ENCODE peak calls at places on chromosome 14, in eight cellular contexts. One of them, this sample, is unnamed.

GRCh38 chr14:61584258-61584657 is 111.1 kb upstream of the HIF1A start:
- DNase-seq in activated naive CD8-positive, alpha-beta T cell treated with anti-CD3 and anti-CD28 coated beads, Interleukin-2, amount 10 ng/mL, durations not matched to agents 7 days and 5 days: no peak
- DNase-seq in globus pallidus: no peak
- DNase-seq in AG08395: peak; percentile 66
- DNase-seq in Ammon's horn: no peak
- DNase-seq in aorta: no peak
- DNase-seq in CD4-positive, CD25-positive, alpha-beta regulatory T cell: no peak
- DNase-seq in HCEC 1CT: peak; percentile 85
- DNase-seq in this sample: peak; percentile 86

GRCh38 chr14:102922490-102923200 is at the start of gene AMN:
- DNase-seq in activated naive CD8-positive, alpha-beta T cell treated with anti-CD3 and anti-CD28 coated beads, Interleukin-2, amount 10 ng/mL, durations not matched to agents 7 days and 5 days: no peak
- DNase-seq in CD4-positive, CD25-positive, alpha-beta regulatory T cell: no peak
- DNase-seq in AG08395: no peak
- DNase-seq in Ammon's horn: no peak
- DNase-seq in HCEC 1CT: no peak
- DNase-seq in globus pallidus: no peak
- DNase-seq in aorta: no peak
- DNase-seq in this sample: no peak

GRCh38 chr14:75279739-75280447 is 1.3 kb downstream of the FOS start:
- DNase-seq in CD4-positive, CD25-positive, alpha-beta regulatory T cell: peak; percentile 22
- DNase-seq in aorta: peak; percentile 89
- DNase-seq in Ammon's horn: peak; percentile 27
- DNase-seq in HCEC 1CT: no peak
- DNase-seq in AG08395: no peak
- DNase-seq in activated naive CD8-positive, alpha-beta T cell treated with anti-CD3 and anti-CD28 coated beads, Interleukin-2, amount 10 ng/mL, durations not matched to agents 7 days and 5 days: no peak
- DNase-seq in globus pallidus: peak; percentile 38
- DNase-seq in this sample: no peak

GRCh38 chr14:57656853-57657252 is 163.2 kb upstream of the CCDC198 start:
- DNase-seq in CD4-positive, CD25-positive, alpha-beta regulatory T cell: no peak
- DNase-seq in globus pallidus: no peak
- DNase-seq in AG08395: no peak
- DNase-seq in HCEC 1CT: no peak
- DNase-seq in activated naive CD8-positive, alpha-beta T cell treated with anti-CD3 and anti-CD28 coated beads, Interleukin-2, amount 10 ng/mL, durations not matched to agents 7 days and 5 days: no peak
- DNase-seq in aorta: no peak
- DNase-seq in Ammon's horn: no peak
- DNase-seq in this sample: no peak

GRCh38 chr14:100782516-100783320 is 43.2 kb upstream of the MEG3 start:
- DNase-seq in globus pallidus: no peak
- DNase-seq in Ammon's horn: no peak
- DNase-seq in CD4-positive, CD25-positive, alpha-beta regulatory T cell: no peak
- DNase-seq in AG08395: no peak
- DNase-seq in HCEC 1CT: no peak
- DNase-seq in activated naive CD8-positive, alpha-beta T cell treated with anti-CD3 and anti-CD28 coated beads, Interleukin-2, amount 10 ng/mL, durations not matched to agents 7 days and 5 days: peak; percentile 10
- DNase-seq in aorta: peak; percentile 37
- DNase-seq in this sample: no peak

GRCh38 chr14:58243790-58244555 is 670 bp upstream of the PSMA3 start:
- DNase-seq in globus pallidus: no peak
- DNase-seq in AG08395: no peak
- DNase-seq in aorta: no peak
- DNase-seq in activated naive CD8-positive, alpha-beta T cell treated with anti-CD3 and anti-CD28 coated beads, Interleukin-2, amount 10 ng/mL, durations not matched to agents 7 days and 5 days: no peak
- DNase-seq in CD4-positive, CD25-positive, alpha-beta regulatory T cell: no peak
- DNase-seq in Ammon's horn: peak; percentile 20
- DNase-seq in HCEC 1CT: peak; percentile 18
- DNase-seq in this sample: peak; percentile 64

GRCh38 chr14:94044476-94045091 is 18.4 kb downstream of the OTUB2 start:
- DNase-seq in aorta: peak; percentile 68
- DNase-seq in globus pallidus: no peak
- DNase-seq in CD4-positive, CD25-positive, alpha-beta regulatory T cell: no peak
- DNase-seq in activated naive CD8-positive, alpha-beta T cell treated with anti-CD3 and anti-CD28 coated beads, Interleukin-2, amount 10 ng/mL, durations not matched to agents 7 days and 5 days: peak; percentile 25
- DNase-seq in Ammon's horn: no peak
- DNase-seq in HCEC 1CT: no peak
- DNase-seq in AG08395: no peak
- DNase-seq in this sample: no peak

GRCh38 chr14:74519316-74520074 is 25.9 kb downstream of the ISCA2 start:
- DNase-seq in HCEC 1CT: no peak
- DNase-seq in aorta: peak; percentile 47
- DNase-seq in globus pallidus: no peak
- DNase-seq in Ammon's horn: no peak
- DNase-seq in activated naive CD8-positive, alpha-beta T cell treated with anti-CD3 and anti-CD28 coated beads, Interleukin-2, amount 10 ng/mL, durations not matched to agents 7 days and 5 days: no peak
- DNase-seq in CD4-positive, CD25-positive, alpha-beta regulatory T cell: no peak
- DNase-seq in AG08395: no peak
- DNase-seq in this sample: no peak

GRCh38 chr14:55126932-55127490 is 2.0 kb upstream of the LGALS3 start:
- DNase-seq in CD4-positive, CD25-positive, alpha-beta regulatory T cell: no peak
- DNase-seq in globus pallidus: no peak
- DNase-seq in HCEC 1CT: no peak
- DNase-seq in aorta: no peak
- DNase-seq in Ammon's horn: no peak
- DNase-seq in activated naive CD8-positive, alpha-beta T cell treated with anti-CD3 and anti-CD28 coated beads, Interleukin-2, amount 10 ng/mL, durations not matched to agents 7 days and 5 days: no peak
- DNase-seq in AG08395: no peak
- DNase-seq in this sample: no peak

GRCh38 chr14:103188691-103189480 is 65.6 kb downstream of the TNFAIP2 start:
- DNase-seq in globus pallidus: no peak
- DNase-seq in activated naive CD8-positive, alpha-beta T cell treated with anti-CD3 and anti-CD28 coated beads, Interleukin-2, amount 10 ng/mL, durations not matched to agents 7 days and 5 days: peak; percentile 51
- DNase-seq in CD4-positive, CD25-positive, alpha-beta regulatory T cell: no peak
- DNase-seq in Ammon's horn: no peak
- DNase-seq in AG08395: peak; percentile 55
- DNase-seq in aorta: no peak
- DNase-seq in HCEC 1CT: no peak
- DNase-seq in this sample: peak; percentile 50

GRCh38 chr14:95505030-95505589 is 11.3 kb downstream of the SYNE3 start:
- DNase-seq in Ammon's horn: no peak
- DNase-seq in HCEC 1CT: no peak
- DNase-seq in AG08395: no peak
- DNase-seq in aorta: peak; percentile 47
- DNase-seq in activated naive CD8-positive, alpha-beta T cell treated with anti-CD3 and anti-CD28 coated beads, Interleukin-2, amount 10 ng/mL, durations not matched to agents 7 days and 5 days: no peak
- DNase-seq in globus pallidus: no peak
- DNase-seq in CD4-positive, CD25-positive, alpha-beta regulatory T cell: no peak
- DNase-seq in this sample: no peak

GRCh38 chr14:39217214-39217879 is 16.4 kb upstream of the MIA2 start:
- DNase-seq in Ammon's horn: no peak
- DNase-seq in activated naive CD8-positive, alpha-beta T cell treated with anti-CD3 and anti-CD28 coated beads, Interleukin-2, amount 10 ng/mL, durations not matched to agents 7 days and 5 days: no peak
- DNase-seq in HCEC 1CT: no peak
- DNase-seq in CD4-positive, CD25-positive, alpha-beta regulatory T cell: no peak
- DNase-seq in globus pallidus: no peak
- DNase-seq in aorta: no peak
- DNase-seq in AG08395: no peak
- DNase-seq in this sample: no peak

GRCh38 chr14:36661506-36662257 is at the start of gene PAX9:
- DNase-seq in CD4-positive, CD25-positive, alpha-beta regulatory T cell: no peak
- DNase-seq in HCEC 1CT: peak; percentile 84
- DNase-seq in Ammon's horn: peak; percentile 49
- DNase-seq in globus pallidus: peak; percentile 26
- DNase-seq in aorta: peak; percentile 92
- DNase-seq in AG08395: peak; percentile 94
- DNase-seq in activated naive CD8-positive, alpha-beta T cell treated with anti-CD3 and anti-CD28 coated beads, Interleukin-2, amount 10 ng/mL, durations not matched to agents 7 days and 5 days: peak; percentile 34
- DNase-seq in this sample: peak; percentile 40

GRCh38 chr14:100263141-100263540 is 24.2 kb downstream of the YY1 start:
- DNase-seq in aorta: no peak
- DNase-seq in HCEC 1CT: peak; percentile 64
- DNase-seq in activated naive CD8-positive, alpha-beta T cell treated with anti-CD3 and anti-CD28 coated beads, Interleukin-2, amount 10 ng/mL, durations not matched to agents 7 days and 5 days: no peak
- DNase-seq in globus pallidus: no peak
- DNase-seq in Ammon's horn: no peak
- DNase-seq in AG08395: peak; percentile 60
- DNase-seq in CD4-positive, CD25-positive, alpha-beta regulatory T cell: no peak
- DNase-seq in this sample: peak; percentile 36

GRCh38 chr14:47262801-47263200 is 412.6 kb downstream of the MDGA2 start:
- DNase-seq in Ammon's horn: no peak
- DNase-seq in HCEC 1CT: no peak
- DNase-seq in CD4-positive, CD25-positive, alpha-beta regulatory T cell: no peak
- DNase-seq in activated naive CD8-positive, alpha-beta T cell treated with anti-CD3 and anti-CD28 coated beads, Interleukin-2, amount 10 ng/mL, durations not matched to agents 7 days and 5 days: no peak
- DNase-seq in AG08395: no peak
- DNase-seq in aorta: no peak
- DNase-seq in globus pallidus: no peak
- DNase-seq in this sample: no peak

GRCh38 chr14:74085828-74086227 is 1.1 kb downstream of the LIN52 start:
- DNase-seq in CD4-positive, CD25-positive, alpha-beta regulatory T cell: no peak
- DNase-seq in globus pallidus: peak; percentile 5
- DNase-seq in HCEC 1CT: no peak
- DNase-seq in AG08395: no peak
- DNase-seq in activated naive CD8-positive, alpha-beta T cell treated with anti-CD3 and anti-CD28 coated beads, Interleukin-2, amount 10 ng/mL, durations not matched to agents 7 days and 5 days: no peak
- DNase-seq in Ammon's horn: no peak
- DNase-seq in aorta: no peak
- DNase-seq in this sample: peak; percentile 28

GRCh38 chr14:75610839-75611238 is 32.4 kb downstream of the FLVCR2 start:
- DNase-seq in HCEC 1CT: peak; percentile 38
- DNase-seq in CD4-positive, CD25-positive, alpha-beta regulatory T cell: no peak
- DNase-seq in aorta: no peak
- DNase-seq in AG08395: no peak
- DNase-seq in activated naive CD8-positive, alpha-beta T cell treated with anti-CD3 and anti-CD28 coated beads, Interleukin-2, amount 10 ng/mL, durations not matched to agents 7 days and 5 days: no peak
- DNase-seq in globus pallidus: no peak
- DNase-seq in Ammon's horn: no peak
- DNase-seq in this sample: no peak

GRCh38 chr14:92726135-92726932 is 22.1 kb downstream of the LGMN start:
- DNase-seq in aorta: peak; percentile 83
- DNase-seq in CD4-positive, CD25-positive, alpha-beta regulatory T cell: peak; percentile 23
- DNase-seq in activated naive CD8-positive, alpha-beta T cell treated with anti-CD3 and anti-CD28 coated beads, Interleukin-2, amount 10 ng/mL, durations not matched to agents 7 days and 5 days: no peak
- DNase-seq in AG08395: peak; percentile 84
- DNase-seq in HCEC 1CT: peak; percentile 97
- DNase-seq in Ammon's horn: no peak
- DNase-seq in globus pallidus: no peak
- DNase-seq in this sample: peak; percentile 95

GRCh38 chr14:40629144-40629543 is 977.5 kb upstream of the LRFN5 start:
- DNase-seq in AG08395: no peak
- DNase-seq in activated naive CD8-positive, alpha-beta T cell treated with anti-CD3 and anti-CD28 coated beads, Interleukin-2, amount 10 ng/mL, durations not matched to agents 7 days and 5 days: no peak
- DNase-seq in Ammon's horn: no peak
- DNase-seq in aorta: no peak
- DNase-seq in globus pallidus: no peak
- DNase-seq in CD4-positive, CD25-positive, alpha-beta regulatory T cell: no peak
- DNase-seq in HCEC 1CT: no peak
- DNase-seq in this sample: no peak

GRCh38 chr14:55336161-55336560 is 64.9 kb downstream of the FBXO34 start:
- DNase-seq in globus pallidus: no peak
- DNase-seq in activated naive CD8-positive, alpha-beta T cell treated with anti-CD3 and anti-CD28 coated beads, Interleukin-2, amount 10 ng/mL, durations not matched to agents 7 days and 5 days: no peak
- DNase-seq in aorta: no peak
- DNase-seq in Ammon's horn: no peak
- DNase-seq in HCEC 1CT: no peak
- DNase-seq in AG08395: no peak
- DNase-seq in CD4-positive, CD25-positive, alpha-beta regulatory T cell: peak; percentile 5
- DNase-seq in this sample: peak; percentile 43

GRCh38 chr14:92439551-92440344 is 73.8 kb upstream of the RIN3 start:
- DNase-seq in aorta: peak; percentile 64
- DNase-seq in AG08395: no peak
- DNase-seq in Ammon's horn: no peak
- DNase-seq in globus pallidus: no peak
- DNase-seq in CD4-positive, CD25-positive, alpha-beta regulatory T cell: no peak
- DNase-seq in HCEC 1CT: no peak
- DNase-seq in activated naive CD8-positive, alpha-beta T cell treated with anti-CD3 and anti-CD28 coated beads, Interleukin-2, amount 10 ng/mL, durations not matched to agents 7 days and 5 days: no peak
- DNase-seq in this sample: no peak

GRCh38 chr14:94771191-94771905 is 1.4 kb upstream of the GSC start:
- DNase-seq in aorta: no peak
- DNase-seq in AG08395: no peak
- DNase-seq in HCEC 1CT: no peak
- DNase-seq in Ammon's horn: no peak
- DNase-seq in CD4-positive, CD25-positive, alpha-beta regulatory T cell: no peak
- DNase-seq in activated naive CD8-positive, alpha-beta T cell treated with anti-CD3 and anti-CD28 coated beads, Interleukin-2, amount 10 ng/mL, durations not matched to agents 7 days and 5 days: peak; percentile 35
- DNase-seq in globus pallidus: no peak
- DNase-seq in this sample: no peak

GRCh38 chr14:56189306-56189705 is 71.1 kb downstream of the PELI2 start:
- DNase-seq in HCEC 1CT: peak; percentile 22
- DNase-seq in globus pallidus: no peak
- DNase-seq in CD4-positive, CD25-positive, alpha-beta regulatory T cell: no peak
- DNase-seq in aorta: no peak
- DNase-seq in Ammon's horn: no peak
- DNase-seq in AG08395: peak; percentile 48
- DNase-seq in activated naive CD8-positive, alpha-beta T cell treated with anti-CD3 and anti-CD28 coated beads, Interleukin-2, amount 10 ng/mL, durations not matched to agents 7 days and 5 days: no peak
- DNase-seq in this sample: peak; percentile 25

GRCh38 chr14:70108419-70108818 is 80.3 kb downstream of the SLC8A3 start:
- DNase-seq in CD4-positive, CD25-positive, alpha-beta regulatory T cell: no peak
- DNase-seq in AG08395: no peak
- DNase-seq in Ammon's horn: peak; percentile 57
- DNase-seq in activated naive CD8-positive, alpha-beta T cell treated with anti-CD3 and anti-CD28 coated beads, Interleukin-2, amount 10 ng/mL, durations not matched to agents 7 days and 5 days: no peak
- DNase-seq in aorta: no peak
- DNase-seq in HCEC 1CT: no peak
- DNase-seq in globus pallidus: peak; percentile 40
- DNase-seq in this sample: no peak

GRCh38 chr14:29028973-29029582 is 262.5 kb downstream of the FOXG1 start:
- DNase-seq in globus pallidus: no peak
- DNase-seq in AG08395: no peak
- DNase-seq in aorta: no peak
- DNase-seq in activated naive CD8-positive, alpha-beta T cell treated with anti-CD3 and anti-CD28 coated beads, Interleukin-2, amount 10 ng/mL, durations not matched to agents 7 days and 5 days: no peak
- DNase-seq in HCEC 1CT: peak; percentile 57
- DNase-seq in CD4-positive, CD25-positive, alpha-beta regulatory T cell: no peak
- DNase-seq in Ammon's horn: no peak
- DNase-seq in this sample: peak; percentile 44

GRCh38 chr14:89466939-89467338 is 49.9 kb upstream of the FOXN3 start:
- DNase-seq in AG08395: peak; percentile 8
- DNase-seq in Ammon's horn: peak; percentile 19
- DNase-seq in globus pallidus: peak; percentile 40
- DNase-seq in CD4-positive, CD25-positive, alpha-beta regulatory T cell: no peak
- DNase-seq in HCEC 1CT: no peak
- DNase-seq in activated naive CD8-positive, alpha-beta T cell treated with anti-CD3 and anti-CD28 coated beads, Interleukin-2, amount 10 ng/mL, durations not matched to agents 7 days and 5 days: no peak
- DNase-seq in aorta: no peak
- DNase-seq in this sample: no peak

GRCh38 chr14:93462479-93462878 is 31.7 kb downstream of the UNC79 start:
- DNase-seq in globus pallidus: no peak
- DNase-seq in activated naive CD8-positive, alpha-beta T cell treated with anti-CD3 and anti-CD28 coated beads, Interleukin-2, amount 10 ng/mL, durations not matched to agents 7 days and 5 days: no peak
- DNase-seq in aorta: no peak
- DNase-seq in Ammon's horn: no peak
- DNase-seq in AG08395: no peak
- DNase-seq in HCEC 1CT: no peak
- DNase-seq in CD4-positive, CD25-positive, alpha-beta regulatory T cell: no peak
- DNase-seq in this sample: no peak

GRCh38 chr14:56585461-56586084 is 6.0 kb downstream of the TMEM260 start:
- DNase-seq in HCEC 1CT: peak; percentile 11
- DNase-seq in CD4-positive, CD25-positive, alpha-beta regulatory T cell: no peak
- DNase-seq in AG08395: no peak
- DNase-seq in aorta: no peak
- DNase-seq in activated naive CD8-positive, alpha-beta T cell treated with anti-CD3 and anti-CD28 coated beads, Interleukin-2, amount 10 ng/mL, durations not matched to agents 7 days and 5 days: no peak
- DNase-seq in Ammon's horn: no peak
- DNase-seq in globus pallidus: no peak
- DNase-seq in this sample: no peak

GRCh38 chr14:81767266-81767987 is 233.8 kb upstream of the SEL1L start:
- DNase-seq in aorta: no peak
- DNase-seq in globus pallidus: peak; percentile 6
- DNase-seq in HCEC 1CT: no peak
- DNase-seq in Ammon's horn: no peak
- DNase-seq in CD4-positive, CD25-positive, alpha-beta regulatory T cell: no peak
- DNase-seq in activated naive CD8-positive, alpha-beta T cell treated with anti-CD3 and anti-CD28 coated beads, Interleukin-2, amount 10 ng/mL, durations not matched to agents 7 days and 5 days: no peak
- DNase-seq in AG08395: no peak
- DNase-seq in this sample: no peak

GRCh38 chr14:26863736-26864135 is 265.9 kb upstream of the NOVA1 start:
- DNase-seq in activated naive CD8-positive, alpha-beta T cell treated with anti-CD3 and anti-CD28 coated beads, Interleukin-2, amount 10 ng/mL, durations not matched to agents 7 days and 5 days: no peak
- DNase-seq in aorta: no peak
- DNase-seq in CD4-positive, CD25-positive, alpha-beta regulatory T cell: no peak
- DNase-seq in HCEC 1CT: peak; percentile 71
- DNase-seq in Ammon's horn: no peak
- DNase-seq in AG08395: peak; percentile 35
- DNase-seq in globus pallidus: no peak
- DNase-seq in this sample: peak; percentile 57

GRCh38 chr14:92657457-92658142 is 90.8 kb downstream of the LGMN start:
- DNase-seq in CD4-positive, CD25-positive, alpha-beta regulatory T cell: no peak
- DNase-seq in aorta: peak; percentile 80
- DNase-seq in AG08395: no peak
- DNase-seq in globus pallidus: peak; percentile 28
- DNase-seq in HCEC 1CT: no peak
- DNase-seq in activated naive CD8-positive, alpha-beta T cell treated with anti-CD3 and anti-CD28 coated beads, Interleukin-2, amount 10 ng/mL, durations not matched to agents 7 days and 5 days: no peak
- DNase-seq in Ammon's horn: peak; percentile 67
- DNase-seq in this sample: no peak

GRCh38 chr14:38254565-38255407 is 1.1 kb downstream of the CLEC14A start:
- DNase-seq in Ammon's horn: no peak
- DNase-seq in globus pallidus: no peak
- DNase-seq in aorta: peak; percentile 64
- DNase-seq in HCEC 1CT: no peak
- DNase-seq in activated naive CD8-positive, alpha-beta T cell treated with anti-CD3 and anti-CD28 coated beads, Interleukin-2, amount 10 ng/mL, durations not matched to agents 7 days and 5 days: no peak
- DNase-seq in AG08395: no peak
- DNase-seq in CD4-positive, CD25-positive, alpha-beta regulatory T cell: no peak
- DNase-seq in this sample: no peak

GRCh38 chr14:65709576-65709975 is 297.0 kb downstream of the FUT8 start:
- DNase-seq in AG08395: peak; percentile 37
- DNase-seq in Ammon's horn: no peak
- DNase-seq in globus pallidus: no peak
- DNase-seq in activated naive CD8-positive, alpha-beta T cell treated with anti-CD3 and anti-CD28 coated beads, Interleukin-2, amount 10 ng/mL, durations not matched to agents 7 days and 5 days: no peak
- DNase-seq in aorta: no peak
- DNase-seq in CD4-positive, CD25-positive, alpha-beta regulatory T cell: no peak
- DNase-seq in HCEC 1CT: no peak
- DNase-seq in this sample: no peak

GRCh38 chr14:61478971-61479473 is 157.6 kb downstream of the PRKCH start:
- DNase-seq in globus pallidus: no peak
- DNase-seq in HCEC 1CT: no peak
- DNase-seq in CD4-positive, CD25-positive, alpha-beta regulatory T cell: no peak
- DNase-seq in aorta: no peak
- DNase-seq in activated naive CD8-positive, alpha-beta T cell treated with anti-CD3 and anti-CD28 coated beads, Interleukin-2, amount 10 ng/mL, durations not matched to agents 7 days and 5 days: no peak
- DNase-seq in AG08395: no peak
- DNase-seq in Ammon's horn: no peak
- DNase-seq in this sample: no peak

This sample was measured in ELR.